ENCODE peak calls at places on chromosomes 5 and 9, in nine cellular contexts. One of them, this sample, is unnamed.

GRCh38 chr5:43804041-43804440 is 201.1 kb downstream of the NNT start:
- DNase-seq in fibroblast of villous mesenchyme: no peak
- DNase-seq in GM12865: no peak
- DNase-seq in Ammon's horn: no peak
- DNase-seq in NCI-H1105: no peak
- DNase-seq in iPS-NIHi11: no peak
- DNase-seq in AG08395: no peak
- DNase-seq in spleen: no peak
- DNase-seq in fibroblast of mammary gland: no peak
- DNase-seq in this sample: no peak

GRCh38 chr9:9299134-9299533 is 1313.7 kb downstream of the PTPRD start:
- DNase-seq in iPS-NIHi11: no peak
- DNase-seq in fibroblast of villous mesenchyme: no peak
- DNase-seq in AG08395: no peak
- DNase-seq in fibroblast of mammary gland: no peak
- DNase-seq in Ammon's horn: no peak
- DNase-seq in spleen: no peak
- DNase-seq in NCI-H1105: no peak
- DNase-seq in GM12865: no peak
- DNase-seq in this sample: no peak

GRCh38 chr9:79165006-79165405 is 406.8 kb upstream of the TLE4 start:
- DNase-seq in spleen: no peak
- DNase-seq in iPS-NIHi11: no peak
- DNase-seq in fibroblast of mammary gland: peak; percentile 56
- DNase-seq in NCI-H1105: no peak
- DNase-seq in AG08395: no peak
- DNase-seq in GM12865: no peak
- DNase-seq in fibroblast of villous mesenchyme: peak; percentile 74
- DNase-seq in Ammon's horn: no peak
- DNase-seq in this sample: no peak

GRCh38 chr5:135979510-135979909 is 24.7 kb upstream of the LECT2 start:
- DNase-seq in GM12865: no peak
- DNase-seq in fibroblast of villous mesenchyme: peak; percentile 86
- DNase-seq in iPS-NIHi11: no peak
- DNase-seq in NCI-H1105: no peak
- DNase-seq in spleen: no peak
- DNase-seq in AG08395: peak; percentile 63
- DNase-seq in fibroblast of mammary gland: peak; percentile 94
- DNase-seq in Ammon's horn: no peak
- DNase-seq in this sample: no peak

GRCh38 chr5:107555425-107556090 is 115.2 kb downstream of the EFNA5 start:
- DNase-seq in fibroblast of villous mesenchyme: no peak
- DNase-seq in spleen: no peak
- DNase-seq in GM12865: no peak
- DNase-seq in fibroblast of mammary gland: no peak
- DNase-seq in Ammon's horn: no peak
- DNase-seq in AG08395: peak; percentile 4
- DNase-seq in iPS-NIHi11: no peak
- DNase-seq in NCI-H1105: no peak
- DNase-seq in this sample: no peak

GRCh38 chr9:101578378-101578777 is 16.4 kb downstream of the PPP3R2 start:
- DNase-seq in AG08395: no peak
- DNase-seq in fibroblast of villous mesenchyme: no peak
- DNase-seq in NCI-H1105: no peak
- DNase-seq in GM12865: no peak
- DNase-seq in spleen: no peak
- DNase-seq in fibroblast of mammary gland: peak; percentile 14
- DNase-seq in iPS-NIHi11: no peak
- DNase-seq in Ammon's horn: no peak
- DNase-seq in this sample: no peak

GRCh38 chr5:157821822-157822622 is 36.9 kb downstream of the CLINT1 start:
- DNase-seq in Ammon's horn: no peak
- DNase-seq in AG08395: no peak
- DNase-seq in iPS-NIHi11: no peak
- DNase-seq in fibroblast of mammary gland: peak; percentile 58
- DNase-seq in spleen: no peak
- DNase-seq in NCI-H1105: no peak
- DNase-seq in GM12865: no peak
- DNase-seq in fibroblast of villous mesenchyme: peak; percentile 44
- DNase-seq in this sample: no peak

GRCh38 chr9:11141357-11141756 is 528.6 kb upstream of the PTPRD start:
- DNase-seq in NCI-H1105: no peak
- DNase-seq in iPS-NIHi11: no peak
- DNase-seq in fibroblast of mammary gland: peak; percentile 15
- DNase-seq in GM12865: no peak
- DNase-seq in AG08395: no peak
- DNase-seq in fibroblast of villous mesenchyme: no peak
- DNase-seq in Ammon's horn: no peak
- DNase-seq in spleen: no peak
- DNase-seq in this sample: no peak

GRCh38 chr5:155222393-155222792 is 208.8 kb downstream of the KIF4B start:
- DNase-seq in spleen: no peak
- DNase-seq in AG08395: no peak
- DNase-seq in fibroblast of mammary gland: no peak
- DNase-seq in GM12865: no peak
- DNase-seq in Ammon's horn: no peak
- DNase-seq in fibroblast of villous mesenchyme: no peak
- DNase-seq in iPS-NIHi11: no peak
- DNase-seq in NCI-H1105: no peak
- DNase-seq in this sample: no peak

GRCh38 chr5:37437716-37438115 is 58.6 kb downstream of the WDR70 start:
- DNase-seq in AG08395: no peak
- DNase-seq in Ammon's horn: no peak
- DNase-seq in NCI-H1105: no peak
- DNase-seq in spleen: no peak
- DNase-seq in fibroblast of villous mesenchyme: peak; percentile 33
- DNase-seq in iPS-NIHi11: no peak
- DNase-seq in GM12865: no peak
- DNase-seq in fibroblast of mammary gland: peak; percentile 18
- DNase-seq in this sample: no peak

GRCh38 chr9:69411931-69412740 is 87.1 kb downstream of the ENTREP1 start:
- DNase-seq in iPS-NIHi11: no peak
- DNase-seq in fibroblast of villous mesenchyme: no peak
- DNase-seq in AG08395: no peak
- DNase-seq in spleen: no peak
- DNase-seq in Ammon's horn: no peak
- DNase-seq in NCI-H1105: no peak
- DNase-seq in GM12865: no peak
- DNase-seq in fibroblast of mammary gland: no peak
- DNase-seq in this sample: no peak

GRCh38 chr5:135063511-135064234 is 29.6 kb upstream of the PITX1 start:
- DNase-seq in NCI-H1105: no peak
- DNase-seq in iPS-NIHi11: no peak
- DNase-seq in AG08395: no peak
- DNase-seq in fibroblast of mammary gland: no peak
- DNase-seq in spleen: peak; percentile 70
- DNase-seq in Ammon's horn: no peak
- DNase-seq in GM12865: no peak
- DNase-seq in fibroblast of villous mesenchyme: no peak
- DNase-seq in this sample: no peak

GRCh38 chr5:125112196-125112595 is 365.8 kb upstream of the ZNF608 start:
- DNase-seq in Ammon's horn: no peak
- DNase-seq in GM12865: no peak
- DNase-seq in AG08395: no peak
- DNase-seq in NCI-H1105: no peak
- DNase-seq in fibroblast of mammary gland: peak; percentile 33
- DNase-seq in fibroblast of villous mesenchyme: peak; percentile 77
- DNase-seq in spleen: no peak
- DNase-seq in iPS-NIHi11: no peak
- DNase-seq in this sample: no peak

GRCh38 chr5:158422653-158423505 is 563.9 kb upstream of the CLINT1 start:
- DNase-seq in fibroblast of mammary gland: peak; percentile 28
- DNase-seq in iPS-NIHi11: no peak
- DNase-seq in AG08395: no peak
- DNase-seq in Ammon's horn: no peak
- DNase-seq in NCI-H1105: no peak
- DNase-seq in fibroblast of villous mesenchyme: no peak
- DNase-seq in spleen: no peak
- DNase-seq in GM12865: no peak
- DNase-seq in this sample: no peak

GRCh38 chr5:29984153-29984534 is 1209.3 kb upstream of the CDH6 start:
- DNase-seq in GM12865: no peak
- DNase-seq in fibroblast of mammary gland: no peak
- DNase-seq in AG08395: no peak
- DNase-seq in NCI-H1105: no peak
- DNase-seq in spleen: no peak
- DNase-seq in fibroblast of villous mesenchyme: no peak
- DNase-seq in Ammon's horn: no peak
- DNase-seq in iPS-NIHi11: peak; percentile 11
- DNase-seq in this sample: no peak

GRCh38 chr5:116766470-116766947 is 191.9 kb upstream of the SEMA6A start:
- DNase-seq in iPS-NIHi11: no peak
- DNase-seq in AG08395: no peak
- DNase-seq in GM12865: peak; percentile 73
- DNase-seq in fibroblast of mammary gland: peak; percentile 86
- DNase-seq in Ammon's horn: peak; percentile 33
- DNase-seq in spleen: no peak
- DNase-seq in fibroblast of villous mesenchyme: peak; percentile 51
- DNase-seq in NCI-H1105: no peak
- DNase-seq in this sample: no peak

GRCh38 chr9:581673-582497 is 259.6 kb upstream of the DMRT1 start:
- DNase-seq in GM12865: peak; percentile 30
- DNase-seq in Ammon's horn: no peak
- DNase-seq in fibroblast of mammary gland: no peak
- DNase-seq in iPS-NIHi11: peak; percentile 30
- DNase-seq in spleen: no peak
- DNase-seq in AG08395: no peak
- DNase-seq in fibroblast of villous mesenchyme: no peak
- DNase-seq in NCI-H1105: no peak
- DNase-seq in this sample: no peak

GRCh38 chr5:135993894-135994514 is 34.8 kb upstream of the TGFBI start:
- DNase-seq in fibroblast of mammary gland: peak; percentile 89
- DNase-seq in fibroblast of villous mesenchyme: peak; percentile 99
- DNase-seq in iPS-NIHi11: no peak
- DNase-seq in AG08395: peak; percentile 57
- DNase-seq in NCI-H1105: no peak
- DNase-seq in GM12865: no peak
- DNase-seq in Ammon's horn: no peak
- DNase-seq in spleen: no peak
- DNase-seq in this sample: no peak

GRCh38 chr9:115234094-115234493 is 116.1 kb upstream of the TNC start:
- DNase-seq in NCI-H1105: no peak
- DNase-seq in Ammon's horn: no peak
- DNase-seq in GM12865: no peak
- DNase-seq in spleen: no peak
- DNase-seq in fibroblast of villous mesenchyme: peak; percentile 86
- DNase-seq in iPS-NIHi11: no peak
- DNase-seq in fibroblast of mammary gland: peak; percentile 94
- DNase-seq in AG08395: peak; percentile 81
- DNase-seq in this sample: no peak

GRCh38 chr9:122053951-122054350 is 39.2 kb downstream of the TTLL11 start:
- DNase-seq in GM12865: no peak
- DNase-seq in iPS-NIHi11: no peak
- DNase-seq in NCI-H1105: no peak
- DNase-seq in fibroblast of mammary gland: peak; percentile 52
- DNase-seq in spleen: no peak
- DNase-seq in AG08395: peak; percentile 82
- DNase-seq in fibroblast of villous mesenchyme: no peak
- DNase-seq in Ammon's horn: no peak
- DNase-seq in this sample: no peak

GRCh38 chr9:114662081-114662989 is 4.7 kb upstream of the TEX53 start:
- DNase-seq in iPS-NIHi11: peak; percentile 91
- DNase-seq in GM12865: peak; percentile 54
- DNase-seq in fibroblast of mammary gland: peak; percentile 36
- DNase-seq in fibroblast of villous mesenchyme: peak; percentile 44
- DNase-seq in NCI-H1105: peak; percentile 33
- DNase-seq in spleen: no peak
- DNase-seq in AG08395: peak; percentile 84
- DNase-seq in Ammon's horn: peak; percentile 56
- DNase-seq in this sample: no peak